ENCODE peak calls at places on chromosome 4, in five cellular contexts. I is AG04449, F is EH, W is tibial artery, M is SK-N-SH. L is an unnamed sample.

GRCh38 chr4:26464420-26465095 is 25.7 kb downstream of the CCKAR start:
- DNase-seq in I (no peak), F (no peak), W (no peak), M (no peak), L (no peak)

GRCh38 chr4:136690363-136690762 is 841.9 kb downstream of the PCDH18 start:
- DNase-seq in I (no peak), F (no peak), W (no peak), M (no peak), L (no peak)

GRCh38 chr4:103306870-103307345 is 108.8 kb upstream of the CENPE start:
- DNase-seq in I (no peak), F (no peak), W (no peak), M (peak), L (peak)

GRCh38 chr4:124636793-124637192 is 75.7 kb downstream of the ANKRD50 start:
- DNase-seq in I (no peak), F (no peak), W (no peak), M (no peak), L (peak)

GRCh38 chr4:71206763-71207162 is 132.1 kb upstream of the SLC4A4 start:
- DNase-seq in I (no peak), F (peak), W (no peak), M (no peak), L (no peak)

GRCh38 chr4:36183232-36183631 is 61.1 kb downstream of the ARAP2 start:
- DNase-seq in I (no peak), F (no peak), W (no peak), M (no peak), L (no peak)

GRCh38 chr4:67327245-67327860 is 217.9 kb downstream of the CENPC start:
- DNase-seq in I (no peak), F (peak), W (peak), M (peak), L (peak)

GRCh38 chr4:183863155-183863825 is 41.8 kb upstream of the STOX2 start:
- DNase-seq in I (no peak), F (no peak), W (no peak), M (no peak), L (no peak)

GRCh38 chr4:188550296-188550695 is 411.1 kb downstream of the TRIML1 start:
- DNase-seq in I (no peak), F (no peak), W (no peak), M (no peak), L (no peak)

GRCh38 chr4:17662694-17663093 is 48.3 kb downstream of the MED28 start:
- DNase-seq in I (no peak), F (peak), W (no peak), M (no peak), L (no peak)

GRCh38 chr4:105147226-105148151 is 813 bp downstream of the TET2 start:
- DNase-seq in I (no peak), F (peak), W (peak), M (peak), L (peak)

GRCh38 chr4:29970626-29971025 is 749.5 kb upstream of the PCDH7 start:
- DNase-seq in I (no peak), F (no peak), W (no peak), M (no peak), L (peak)

GRCh38 chr4:120977435-120977997 is 55.0 kb upstream of the PRDM5 start:
- DNase-seq in I (peak), F (peak), W (no peak), M (peak), L (peak)

GRCh38 chr4:19381068-19381467 is 870.6 kb upstream of the SLIT2 start:
- DNase-seq in I (peak), F (peak), W (no peak), M (no peak), L (no peak)